ENCODE peak calls at places on chromosomes 6 and 20, in eight cellular contexts. Y is choroid plexus epithelial cell, E is epithelial cell of proximal tubule, Z is stomach, V is dorsolateral prefrontal cortex, D is astrocyte, C is fibroblast of mammary gland, M is AG04449. Q is an unnamed sample.

GRCh38 chr6:123745877-123746276 is 57.8 kb upstream of the NKAIN2 start:
- DNase-seq in Y (peak), E (peak), Z (no peak), V (no peak), D (peak), C (peak), M (no peak), Q (no peak)

GRCh38 chr20:31516651-31517050 is 2.4 kb downstream of the HM13 start:
- DNase-seq in Y (no peak), E (no peak), Z (no peak), V (no peak), D (no peak), C (no peak), M (no peak), Q (no peak)

GRCh38 chr20:39547546-39548410 is 585.6 kb downstream of the DHX35 start:
- DNase-seq in Y (no peak), E (no peak), Z (no peak), V (no peak), D (no peak), C (no peak), M (no peak), Q (no peak)

GRCh38 chr6:141744971-141745370 is 387.8 kb upstream of the GJE1 start:
- DNase-seq in Y (peak), E (no peak), Z (no peak), V (no peak), D (peak), C (no peak), M (no peak), Q (no peak)

GRCh38 chr6:36545767-36546663 is 1.3 kb downstream of the STK38 start:
- DNase-seq in Y (peak), E (no peak), Z (no peak), V (no peak), D (no peak), C (peak), M (no peak), Q (no peak)

GRCh38 chr6:109672204-109672603 is 18.8 kb downstream of the AK9 start:
- DNase-seq in Y (no peak), E (no peak), Z (no peak), V (no peak), D (no peak), C (peak), M (no peak), Q (no peak)

GRCh38 chr20:31833130-31833930 is 12.1 kb downstream of the FOXS1 start:
- DNase-seq in Y (peak), E (no peak), Z (peak), V (no peak), D (no peak), C (peak), M (no peak), Q (peak)

GRCh38 chr20:54345301-54345724 is 130.1 kb upstream of the DOK5 start:
- DNase-seq in Y (peak), E (peak), Z (no peak), V (no peak), D (peak), C (peak), M (peak), Q (no peak)

GRCh38 chr6:165890404-165890735 is 227.3 kb upstream of the PDE10A start:
- DNase-seq in Y (no peak), E (no peak), Z (no peak), V (no peak), D (no peak), C (no peak), M (no peak), Q (no peak)

GRCh38 chr20:41375846-41376245 is 9.2 kb upstream of the EMILIN3 start:
- DNase-seq in Y (no peak), E (no peak), Z (no peak), V (no peak), D (no peak), C (no peak), M (no peak), Q (no peak)

GRCh38 chr6:22807818-22808217 is 238.5 kb downstream of the HDGFL1 start:
- DNase-seq in Y (no peak), E (no peak), Z (no peak), V (no peak), D (no peak), C (no peak), M (no peak), Q (no peak)

GRCh38 chr6:138106665-138107077 is 548 bp downstream of the PERP start:
- DNase-seq in Y (peak), E (no peak), Z (no peak), V (no peak), D (no peak), C (no peak), M (no peak), Q (no peak)

GRCh38 chr6:31829633-31830492 is 2.3 kb downstream of the HSPA1B start:
- DNase-seq in Y (peak), E (no peak), Z (no peak), V (no peak), D (no peak), C (peak), M (no peak), Q (peak)
- TF ChIP-seq CTCF in Y (peak), E (peak), Z (peak), V (peak), D (peak), C (peak), M (no peak), Q (peak)

GRCh38 chr6:37784585-37784967 is 35.0 kb upstream of the ZFAND3 start:
- DNase-seq in Y (no peak), E (no peak), Z (no peak), V (peak), D (no peak), C (peak), M (no peak), Q (no peak)

GRCh38 chr6:37783025-37783825 is 36.3 kb upstream of the ZFAND3 start:
- DNase-seq in Y (peak), E (no peak), Z (no peak), V (peak), D (no peak), C (peak), M (no peak), Q (no peak)

GRCh38 chr6:37785688-37786270 is 33.7 kb upstream of the ZFAND3 start:
- DNase-seq in Y (no peak), E (no peak), Z (no peak), V (peak), D (no peak), C (peak), M (no peak), Q (no peak)

GRCh38 chr6:37785002-37785687 is 34.4 kb upstream of the ZFAND3 start:
- DNase-seq in Y (no peak), E (no peak), Z (no peak), V (no peak), D (no peak), C (no peak), M (no peak), Q (no peak)

DNA sequence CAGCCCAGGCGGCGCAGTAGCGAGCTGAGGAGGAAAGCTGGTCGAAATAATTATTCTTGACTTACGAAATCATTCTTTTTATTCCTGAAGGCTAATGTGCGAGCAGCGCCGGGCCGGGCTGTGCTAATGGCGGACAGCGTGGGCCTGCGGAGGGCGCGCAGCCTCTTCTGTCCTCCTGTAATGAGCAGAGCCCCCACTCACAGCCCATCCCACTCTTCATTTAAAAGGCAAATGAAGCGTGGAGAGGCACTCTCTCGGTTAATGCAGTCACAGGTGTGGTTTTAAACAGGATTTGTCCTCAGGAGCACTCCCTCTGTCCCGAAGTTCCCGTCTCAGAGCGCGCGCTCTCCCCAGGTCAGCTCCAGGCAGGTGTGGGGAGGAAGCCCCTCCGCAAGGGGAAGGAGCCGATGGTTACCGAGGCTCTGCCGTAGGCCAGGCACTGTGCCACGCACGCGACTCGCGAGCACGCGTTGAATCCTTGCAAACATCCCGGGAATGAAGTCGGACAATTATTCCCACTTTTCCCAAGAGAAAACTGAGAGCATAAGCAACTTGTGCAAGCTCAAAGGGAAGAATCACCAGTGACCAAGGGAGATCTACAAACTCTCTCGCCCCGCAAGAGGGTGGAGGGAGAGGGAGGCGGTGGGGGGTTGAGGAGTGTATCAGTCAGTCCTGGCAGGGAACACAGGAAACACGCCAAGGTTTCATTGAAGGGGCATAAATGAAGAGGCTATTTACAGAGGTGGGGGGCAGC is 35.5 kb upstream of the ZFAND3 start:
- DNase-seq in Y (peak), E (no peak), Z (peak), V (peak), D (no peak), C (peak), M (no peak), Q (no peak)
- TF ChIP-seq CTCF in Y (no peak), E (no peak), Z (no peak), V (no peak), D (no peak), C (no peak), M (no peak), Q (no peak)

GRCh38 chr6:845581-845980 is 152.6 kb upstream of the EXOC2 start:
- DNase-seq in Y (peak), E (no peak), Z (no peak), V (no peak), D (no peak), C (no peak), M (no peak), Q (no peak)

GRCh38 chr6:854405-855073 is 161.6 kb upstream of the EXOC2 start:
- DNase-seq in Y (peak), E (no peak), Z (no peak), V (no peak), D (no peak), C (no peak), M (no peak), Q (no peak)

DNA sequence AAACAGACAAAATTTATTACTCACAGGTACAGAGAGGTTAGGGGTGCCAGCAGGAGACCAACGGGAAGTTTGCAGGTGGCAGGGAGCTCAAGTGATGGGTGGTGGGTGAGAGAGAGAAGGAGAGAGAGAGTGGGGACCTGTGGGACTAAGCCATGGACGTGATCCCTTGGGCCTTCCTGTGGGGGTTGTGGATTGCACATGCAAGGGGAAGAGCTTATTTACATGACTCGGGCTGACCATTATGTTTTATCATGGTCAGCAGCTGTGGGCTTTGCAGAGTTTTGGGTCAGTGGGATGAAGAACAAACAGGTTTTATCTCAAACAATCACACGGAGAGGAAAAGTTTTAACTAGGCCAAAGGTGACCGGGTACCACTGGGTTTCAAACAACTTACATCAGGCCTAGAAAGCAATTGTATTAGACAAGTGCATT is 156.2 kb upstream of the EXOC2 start:
- DNase-seq in Y (no peak), E (no peak), Z (no peak), V (no peak), D (no peak), C (no peak), M (no peak), Q (no peak)
- TF ChIP-seq CTCF in Y (no peak), E (no peak), Z (no peak), V (no peak), D (no peak), C (no peak), M (no peak), Q (no peak)

DNA sequence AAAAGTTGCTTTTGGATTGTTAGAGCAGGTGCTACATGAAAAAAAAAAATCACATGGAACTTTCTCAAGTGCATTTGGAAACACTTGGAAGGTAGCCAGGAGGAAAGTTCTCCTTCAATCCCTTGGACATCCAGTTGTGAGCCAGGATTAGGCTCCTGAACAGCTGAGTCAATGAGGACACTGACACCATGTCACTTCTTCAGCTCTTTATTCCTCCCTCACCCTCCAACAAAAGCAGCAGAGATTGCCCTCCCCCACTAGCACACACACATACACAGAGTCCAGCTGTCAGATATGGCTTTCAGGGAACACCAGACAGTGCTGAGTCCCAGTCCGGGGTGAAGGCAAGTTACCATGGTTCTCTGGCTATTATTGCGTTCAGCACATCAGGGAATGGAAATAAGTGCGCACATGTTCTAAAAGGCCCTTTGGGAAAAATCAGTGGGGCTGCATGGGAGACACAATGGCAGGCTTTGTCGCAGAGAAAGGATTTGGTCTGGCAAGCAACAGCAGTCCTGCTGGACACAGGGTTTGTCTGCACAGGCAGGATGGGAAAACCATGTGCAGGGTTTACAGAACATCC is 124.7 kb upstream of the MARCKS start:
- DNase-seq in Y (peak), E (no peak), Z (no peak), V (peak), D (peak), C (peak), M (no peak), Q (no peak)
- TF ChIP-seq CTCF in Y (peak), E (peak), Z (peak), V (peak), D (no peak), C (no peak), M (no peak), Q (no peak)

DNA sequence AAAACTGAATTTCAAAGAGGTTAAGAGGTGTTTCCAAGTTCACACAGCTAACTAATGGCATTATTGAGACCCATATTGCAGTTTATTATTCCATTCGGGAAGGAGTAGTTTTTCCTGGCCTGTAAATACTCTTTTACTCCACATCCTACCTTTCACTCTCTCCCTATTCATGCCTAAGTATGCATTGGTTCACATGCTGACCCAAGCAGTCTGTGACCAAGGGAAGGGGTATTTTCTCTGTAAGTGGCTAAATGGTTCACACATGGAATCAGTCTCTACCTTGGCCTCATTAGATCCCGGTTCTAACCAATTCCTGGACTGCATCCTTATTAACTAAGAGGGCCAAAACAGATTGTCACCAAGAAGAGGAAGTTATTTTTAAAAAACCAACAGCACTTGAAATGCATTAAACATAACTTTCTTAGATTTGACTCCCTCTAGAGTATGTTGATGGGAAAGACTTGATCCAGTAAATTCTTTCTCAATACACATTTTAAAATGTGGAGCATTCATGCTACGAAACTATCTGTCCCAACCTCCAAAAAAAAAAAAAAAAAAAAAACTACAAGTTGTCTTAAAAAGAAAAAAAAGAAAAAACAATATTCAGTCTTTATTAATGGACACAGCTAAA is 17.8 kb upstream of the RSPO3 start:
- DNase-seq in Y (peak), E (no peak), Z (no peak), V (no peak), D (no peak), C (peak), M (no peak), Q (no peak)
- TF ChIP-seq CTCF in Y (peak), E (peak), Z (no peak), V (no peak), D (peak), C (peak), M (peak), Q (peak)

GRCh38 chr6:10961837-10962236 is 75.0 kb downstream of the SYCP2L start:
- DNase-seq in Y (no peak), E (no peak), Z (no peak), V (no peak), D (no peak), C (no peak), M (no peak), Q (no peak)
- TF ChIP-seq CTCF in Y (peak), E (no peak), Z (no peak), V (no peak), D (no peak), C (no peak), M (no peak), Q (no peak)

Q was measured in right lobe of liver.